ENCODE peak calls at places on chromosomes 5 and 9, in six cellular contexts. P, Q, D, K, N and E are unnamed samples.

GRCh38 chr5:107389769-107390168 is 281.0 kb downstream of the EFNA5 start:
- DNase-seq in Q (no peak), N (no peak), K (peak), P (no peak), D (peak), E (no peak)

GRCh38 chr5:132754947-132755346 is 7.7 kb downstream of the CCNI2 start:
- DNase-seq in N (no peak), D (peak), K (peak), P (no peak), Q (no peak), E (peak)

GRCh38 chr5:95841914-95842812 is 19.6 kb upstream of the GLRX start:
- DNase-seq in Q (peak), N (no peak), K (no peak), P (no peak), D (peak), E (no peak)

GRCh38 chr9:6640268-6641072 is 5.1 kb downstream of the GLDC start:
- DNase-seq in P (no peak), K (no peak), D (no peak), Q (no peak), N (no peak), E (no peak)

GRCh38 chr5:29193972-29194371 is 1999.5 kb upstream of the CDH6 start:
- DNase-seq in N (no peak), P (no peak), Q (no peak), K (no peak), D (no peak), E (no peak)

GRCh38 chr5:111948517-111948916 is 191.5 kb upstream of the NREP start:
- DNase-seq in K (no peak), D (no peak), Q (no peak), P (no peak), N (peak), E (no peak)

GRCh38 chr9:90855208-90856000 is 53.8 kb downstream of the SYK start:
- DNase-seq in D (no peak), N (no peak), P (no peak), Q (no peak), K (no peak), E (no peak)

GRCh38 chr5:105752801-105753200 is 1917.9 kb downstream of the EFNA5 start:
- DNase-seq in K (no peak), N (no peak), D (no peak), Q (no peak), P (no peak), E (no peak)

GRCh38 chr9:29129763-29130162 is 1556.5 kb upstream of the C9orf72 start:
- DNase-seq in Q (no peak), P (no peak), K (no peak), N (no peak), D (no peak), E (no peak)

GRCh38 chr5:4862500-4862899 is 277.6 kb upstream of the ADAMTS16 start:
- DNase-seq in K (peak), Q (no peak), N (peak), D (peak), P (no peak), E (peak)

GRCh38 chr5:160198886-160199409 is 30.4 kb upstream of the FABP6 start:
- DNase-seq in D (no peak), P (no peak), K (no peak), N (no peak), Q (no peak), E (peak)

GRCh38 chr5:154654484-154655375 is 100.4 kb upstream of the LARP1 start:
- DNase-seq in D (no peak), Q (no peak), K (peak), P (no peak), N (no peak), E (peak)

GRCh38 chr5:62077823-62078550 is 228.0 kb upstream of the KIF2A start:
- DNase-seq in K (no peak), N (no peak), Q (no peak), P (no peak), D (no peak), E (no peak)

GRCh38 chr5:130282044-130282443 is 377.8 kb downstream of the CHSY3 start:
- DNase-seq in N (no peak), Q (no peak), D (no peak), K (peak), P (no peak), E (no peak)

GRCh38 chr9:91196103-91196761 is 165.5 kb downstream of the AUH start:
- DNase-seq in N (no peak), P (no peak), Q (no peak), K (no peak), D (no peak), E (no peak)

GRCh38 chr5:135973323-135974018 is 18.7 kb upstream of the LECT2 start:
- DNase-seq in D (peak), Q (no peak), K (no peak), P (no peak), N (no peak), E (no peak)

GRCh38 chr9:125429476-125430160 is 168.0 kb downstream of the GAPVD1 start:
- DNase-seq in D (no peak), N (no peak), K (no peak), Q (no peak), P (no peak), E (no peak)

DNA sequence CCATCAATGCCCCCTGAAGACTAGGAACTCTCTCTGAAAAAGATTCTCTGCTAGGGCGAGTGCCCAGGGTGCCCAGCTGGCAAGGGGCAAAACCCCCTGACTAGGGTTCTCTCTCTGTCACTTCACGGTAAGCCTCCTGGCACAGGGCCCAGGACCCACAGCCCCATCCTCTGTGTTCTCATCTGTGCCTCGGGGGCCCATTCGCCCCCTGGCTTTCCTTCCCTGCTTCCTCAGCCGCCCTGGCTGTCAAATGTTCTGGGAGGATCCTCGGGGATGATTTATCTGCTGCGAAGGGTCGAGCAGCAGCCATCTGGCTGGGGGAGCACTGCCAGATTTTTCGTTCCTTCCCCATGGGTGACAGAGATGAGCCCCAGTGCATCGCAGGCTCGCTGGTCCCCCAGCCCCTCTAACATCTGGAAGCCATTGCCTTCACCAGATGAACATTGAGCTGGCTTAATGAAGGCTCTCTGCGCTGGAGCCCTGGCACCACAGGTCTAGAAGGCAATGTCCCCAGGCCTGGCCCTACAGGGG is 24.2 kb downstream of the HMCN2 start:
- DNase-seq in K (no peak), D (no peak), Q (peak), N (no peak), P (no peak), E (no peak)
- TF ChIP-seq POLR2A in K (no peak), D (no peak), Q (no peak), N (no peak), P (no peak), E (no peak)

GRCh38 chr5:150448960-150449490 is 514 bp downstream of the RPS14 start:
- DNase-seq in P (no peak), N (no peak), Q (no peak), D (no peak), K (no peak), E (peak)

GRCh38 chr5:150451594-150451993 is 2.1 kb upstream of the RPS14 start:
- DNase-seq in Q (no peak), N (no peak), P (no peak), K (no peak), D (no peak), E (no peak)

GRCh38 chr5:150447188-150447587 is 2.4 kb downstream of the RPS14 start:
- DNase-seq in N (no peak), K (no peak), D (no peak), P (no peak), Q (no peak), E (no peak)

GRCh38 chr5:150448353-150448752 is 1.2 kb downstream of the RPS14 start:
- DNase-seq in Q (no peak), N (no peak), K (no peak), D (no peak), P (no peak), E (no peak)

DNA sequence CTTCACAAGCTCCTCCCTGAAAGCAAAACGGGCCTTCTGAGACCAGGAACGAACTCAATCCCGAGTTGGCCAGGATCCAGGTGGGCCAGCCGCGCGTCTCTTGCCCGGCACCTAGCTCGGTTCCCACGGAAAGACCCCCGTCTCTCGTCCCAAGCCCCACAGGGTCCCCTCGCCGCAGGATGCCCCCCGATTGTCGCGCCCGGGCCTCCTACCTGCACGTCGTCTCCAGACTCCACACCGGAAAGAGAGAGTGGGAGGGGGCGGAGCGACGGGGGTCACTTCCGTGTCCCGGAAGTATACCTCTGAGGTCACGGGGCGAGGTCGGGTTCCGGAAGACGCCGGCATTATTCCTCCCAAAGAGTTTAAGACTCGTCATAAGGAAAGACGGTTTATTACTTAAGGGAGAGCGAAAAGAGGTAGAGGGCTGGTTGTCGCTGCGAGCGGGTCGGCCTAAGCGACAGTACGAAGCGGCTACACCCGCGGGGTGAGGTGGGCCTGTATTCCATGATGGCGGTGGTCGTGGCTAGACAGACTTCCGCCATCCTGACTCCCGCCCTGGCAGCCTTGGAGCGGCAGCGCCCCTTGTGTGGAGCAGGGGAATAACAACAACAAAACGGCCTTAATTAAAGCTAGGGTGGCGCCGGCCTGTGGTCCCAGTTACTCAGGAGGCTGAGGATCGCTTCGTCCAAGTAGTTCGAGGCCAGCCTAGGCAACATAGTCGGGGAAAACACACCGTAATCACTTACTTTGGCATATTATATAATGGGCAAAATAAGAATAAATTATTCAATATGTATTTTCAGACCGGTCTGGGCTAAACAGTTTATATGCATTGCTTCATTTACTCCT is at the start of gene RPS14:
- DNase-seq in D (peak), P (peak), Q (peak), K (peak), N (peak), E (peak)
- TF ChIP-seq POLR2A in D (peak), P (peak), Q (peak), K (peak), N (peak), E (peak)

DNA sequence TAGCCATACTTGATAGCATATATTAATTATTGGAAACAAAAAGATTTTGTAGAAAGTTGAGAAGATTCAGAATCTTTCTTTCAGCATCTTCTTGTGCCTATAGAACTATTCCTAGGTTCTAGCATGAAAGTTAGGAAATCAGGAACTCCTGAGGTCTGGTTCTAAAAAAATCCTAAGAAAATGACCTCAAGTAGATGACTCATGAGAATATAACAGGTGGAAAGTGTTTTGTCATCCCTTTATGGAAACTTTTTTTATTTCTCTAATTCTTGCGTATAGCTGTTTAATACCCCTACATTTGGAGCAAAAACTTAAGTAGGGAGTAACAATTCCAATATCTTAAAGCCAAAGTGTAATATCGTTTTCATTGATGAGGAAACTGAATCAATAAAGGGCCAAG is 574.1 kb downstream of the NR2F1-AS1 start:
- DNase-seq in Q (no peak), N (no peak), P (no peak), K (no peak), D (no peak), E (no peak)
- TF ChIP-seq POLR2A in Q (no peak), N (no peak), P (no peak), K (no peak), D (no peak), E (no peak)

GRCh38 chr9:95810133-95810532 is 65.4 kb upstream of the ERCC6L2 start:
- DNase-seq in K (no peak), D (no peak), P (no peak), Q (no peak), N (no peak), E (no peak)
- TF ChIP-seq POLR2A in K (no peak), D (no peak), P (no peak), Q (no peak), N (no peak), E (no peak)

GRCh38 chr9:130045657-130046450 is 2.9 kb upstream of the FNBP1 start:
- DNase-seq in K (no peak), N (no peak), D (no peak), Q (no peak), P (no peak), E (no peak)
- TF ChIP-seq POLR2A in K (no peak), N (no peak), D (no peak), Q (no peak), P (no peak), E (no peak)

GRCh38 chr5:173853370-173854131 is 34.6 kb upstream of the CPEB4 start:
- DNase-seq in N (no peak), P (no peak), D (no peak), K (no peak), Q (no peak), E (peak)
- TF ChIP-seq POLR2A in N (no peak), P (no peak), D (no peak), K (no peak), Q (no peak), E (peak)

GRCh38 chr5:143244000-143244736 is 159.3 kb downstream of the NR3C1 start:
- DNase-seq in Q (peak), D (peak), P (peak), N (peak), K (peak), E (no peak)
- TF ChIP-seq POLR2A in Q (no peak), D (peak), P (no peak), N (peak), K (no peak), E (no peak)

GRCh38 chr5:116883875-116884274 is 309.3 kb upstream of the SEMA6A start:
- DNase-seq in P (no peak), D (no peak), K (no peak), Q (no peak), N (no peak), E (no peak)

GRCh38 chr5:116881921-116882531 is 307.4 kb upstream of the SEMA6A start:
- DNase-seq in N (no peak), K (no peak), Q (no peak), P (no peak), D (no peak), E (no peak)

GRCh38 chr5:116876240-116876840 is 301.7 kb upstream of the SEMA6A start:
- DNase-seq in D (no peak), N (no peak), Q (no peak), P (no peak), K (no peak), E (no peak)

GRCh38 chr5:116885825-116886224 is 311.2 kb upstream of the SEMA6A start:
- DNase-seq in P (no peak), D (no peak), K (no peak), Q (no peak), N (no peak), E (no peak)

DNA sequence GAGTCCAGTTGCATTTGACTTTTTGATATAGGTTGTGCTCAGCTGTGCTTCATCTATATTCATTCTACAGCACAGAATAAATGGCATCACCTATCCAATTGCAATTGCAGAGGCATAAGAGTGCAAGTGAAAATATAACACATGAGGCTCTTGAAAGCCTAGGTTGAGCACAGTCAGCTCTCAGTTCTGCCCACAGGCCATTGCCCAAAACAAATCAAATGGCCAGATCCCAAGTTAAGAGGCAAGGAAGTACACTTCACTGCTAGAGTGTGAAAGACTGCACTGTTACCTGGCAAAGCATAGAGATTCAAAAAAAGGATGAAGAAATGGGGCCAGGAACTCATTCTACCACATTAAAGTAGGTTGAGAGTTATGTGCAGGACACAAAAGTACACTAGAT is 305.5 kb upstream of the SEMA6A start:
- DNase-seq in N (no peak), K (no peak), Q (no peak), D (no peak), P (no peak), E (no peak)
- TF ChIP-seq POLR2A in N (no peak), K (no peak), Q (no peak), D (no peak), P (no peak), E (no peak)